ENCODE peak calls at places on chromosomes 12 and 14, in four cellular contexts. F is body of pancreas, V is brain microvascular endothelial cell, M is fibroblast of mammary gland. J is an unnamed sample.

GRCh38 chr12:124995200-124995961 is 1.9 kb downstream of the BRI3BP start:
- DNase-seq in V (no peak), M (no peak), F (no peak), J (no peak)

GRCh38 chr14:100193417-100194357 is 34.2 kb upstream of the DEGS2 start:
- DNase-seq in V (no peak), F (peak), M (no peak), J (no peak)

GRCh38 chr12:113251404-113252070 is 30.3 kb downstream of the TPCN1 start:
- DNase-seq in V (no peak), F (no peak), M (no peak), J (no peak)

GRCh38 chr14:64506751-64507150 is 2.2 kb downstream of the ZBTB1 start:
- DNase-seq in M (no peak), V (no peak), F (no peak), J (no peak)

GRCh38 chr14:91284146-91284790 is 39.8 kb upstream of the GPR68 start:
- DNase-seq in V (peak), M (peak), F (no peak), J (peak)

GRCh38 chr12:91327889-91328288 is 145.3 kb upstream of the DCN start:
- DNase-seq in V (no peak), F (no peak), M (peak), J (peak)

GRCh38 chr12:99558113-99558512 is 89.4 kb upstream of the GARIN6 start:
- DNase-seq in M (no peak), V (no peak), F (no peak), J (no peak)

GRCh38 chr14:96394047-96394815 is 2.3 kb downstream of the AK7 start:
- DNase-seq in V (no peak), F (no peak), M (no peak), J (no peak)

GRCh38 chr12:100365411-100365810 is 8.5 kb downstream of the SLC17A8 start:
- DNase-seq in V (no peak), F (no peak), M (no peak), J (no peak)

GRCh38 chr12:91317324-91317723 is 134.7 kb upstream of the DCN start:
- DNase-seq in V (no peak), F (no peak), M (no peak), J (no peak)

GRCh38 chr14:93544212-93544611 is 113.5 kb downstream of the UNC79 start:
- DNase-seq in V (no peak), M (no peak), F (no peak), J (no peak)

GRCh38 chr12:113214938-113215400 is 6.3 kb upstream of the TPCN1 start:
- DNase-seq in V (peak), M (peak), F (peak), J (peak)

GRCh38 chr12:80936642-80937390 is 918 bp downstream of the LIN7A start:
- DNase-seq in M (peak), V (peak), F (peak), J (peak)

GRCh38 chr14:73457935-73458218 is 469 bp downstream of the NUMB start:
- DNase-seq in V (no peak), M (no peak), F (peak), J (peak)

GRCh38 chr12:34399631-34400422 is 377.5 kb downstream of the ALG10 start:
- DNase-seq in F (peak), M (no peak), V (no peak), J (no peak)

GRCh38 chr14:90450667-90451066 is 53.8 kb downstream of the CALM1 start:
- DNase-seq in F (no peak), M (no peak), V (no peak), J (no peak)

GRCh38 chr12:39402922-39403321 is 40.0 kb downstream of the KIF21A start:
- DNase-seq in F (no peak), M (peak), V (no peak), J (peak)

GRCh38 chr12:126362490-126362889 is 1297.3 kb downstream of the AACS start:
- DNase-seq in M (no peak), V (no peak), F (no peak), J (no peak)

GRCh38 chr14:54637270-54637669 is 70.3 kb downstream of the SAMD4A start:
- DNase-seq in F (peak), V (no peak), M (no peak), J (no peak)

GRCh38 chr12:80445083-80445482 is 1.0 kb downstream of the PTPRQ start:
- DNase-seq in V (no peak), F (no peak), M (no peak), J (peak)

GRCh38 chr12:43636706-43637105 is 84.7 kb upstream of the ADAMTS20 start:
- DNase-seq in F (no peak), V (no peak), M (no peak), J (no peak)

GRCh38 chr14:100376751-100377171 is 53.6 kb downstream of the SLC25A47 start:
- DNase-seq in V (no peak), F (no peak), M (peak), J (peak)

GRCh38 chr14:105069887-105070759 is 4.9 kb upstream of the GPR132 start:
- DNase-seq in M (peak), F (no peak), V (no peak), J (no peak)

GRCh38 chr12:117344716-117345115 is 16.7 kb downstream of the NOS1 start:
- DNase-seq in F (no peak), V (no peak), M (no peak), J (no peak)

GRCh38 chr14:101066826-101067508 is 163.4 kb upstream of the RTL1 start:
- DNase-seq in F (no peak), V (no peak), M (no peak), J (no peak)

GRCh38 chr14:54108481-54109471 is 152.2 kb upstream of the BMP4 start:
- DNase-seq in M (peak), V (peak), F (no peak), J (peak)

GRCh38 chr12:4440187-4440941 is 5.3 kb downstream of the FGF6 start:
- DNase-seq in V (no peak), F (no peak), M (no peak), J (no peak)

GRCh38 chr14:104978774-104979691 is 859 bp upstream of the AHNAK2 start:
- DNase-seq in F (no peak), M (no peak), V (no peak), J (no peak)

GRCh38 chr12:70652451-70652850 is 15.2 kb upstream of the PTPRB start:
- DNase-seq in F (no peak), V (no peak), M (no peak), J (no peak)

GRCh38 chr14:23654231-23654630 is 18.1 kb downstream of the DHRS2 start:
- DNase-seq in V (no peak), F (no peak), M (no peak), J (no peak)

GRCh38 chr12:14664434-14665023 is 31.9 kb downstream of the GUCY2C start:
- DNase-seq in F (peak), V (peak), M (peak), J (peak)

GRCh38 chr14:103361868-103362267 is 23.3 kb upstream of the MARK3 start:
- DNase-seq in F (no peak), M (peak), V (peak), J (peak)

GRCh38 chr14:95336192-95336760 is 16.6 kb upstream of the CLMN start:
- DNase-seq in M (no peak), F (no peak), V (no peak), J (no peak)

GRCh38 chr12:108930756-108931155 is 50.9 kb downstream of the DAO start:
- DNase-seq in V (no peak), F (no peak), M (no peak), J (no peak)

GRCh38 chr12:132465269-132466190 is 24.4 kb upstream of the FBRSL1 start:
- DNase-seq in V (no peak), M (no peak), F (no peak), J (no peak)

GRCh38 chr14:23442721-23443356 is 7.4 kb upstream of the MYH7 start:
- DNase-seq in F (no peak), V (no peak), M (no peak), J (no peak)

GRCh38 chr12:68276400-68276930 is 23.1 kb upstream of the IL22 start:
- DNase-seq in V (no peak), M (no peak), F (no peak), J (no peak)
- TF ChIP-seq CTCF in V (no peak), M (no peak), F (no peak), J (no peak)

DNA sequence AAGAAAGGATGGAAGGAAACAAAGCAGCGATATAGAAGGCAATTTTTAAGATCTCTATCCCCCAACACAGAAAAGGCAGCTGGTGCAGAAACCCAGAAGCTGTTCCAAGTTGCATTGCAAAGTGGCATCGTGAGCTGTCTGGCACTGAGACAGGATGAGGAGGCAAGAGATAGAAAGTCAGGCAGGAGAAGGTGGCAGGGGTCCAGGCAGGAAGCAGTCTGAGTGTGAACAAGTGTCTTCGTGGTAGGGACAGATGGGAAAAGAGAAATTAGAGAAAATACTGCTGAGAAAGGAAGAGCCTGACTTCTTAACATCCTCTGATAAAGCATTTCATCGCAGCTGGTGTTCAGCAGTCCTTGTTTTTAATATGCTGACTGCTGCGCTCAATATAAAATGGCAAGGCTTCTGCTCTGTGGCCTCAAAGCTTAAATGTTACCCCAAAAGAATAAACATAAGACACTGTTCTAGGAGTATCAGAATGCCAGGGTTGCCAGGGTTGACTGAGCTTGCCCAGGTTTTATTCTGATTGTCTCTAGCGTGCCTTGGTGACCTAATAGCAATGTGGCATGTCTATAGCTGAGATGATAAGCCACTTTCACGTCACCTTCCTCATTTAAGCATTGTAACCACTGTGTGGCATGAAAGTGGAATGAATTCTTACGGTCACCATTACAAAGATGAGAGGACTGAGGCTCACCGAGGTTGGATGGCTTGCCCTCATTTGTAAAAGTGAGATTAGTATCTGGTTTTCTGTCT is 397.6 kb downstream of the NUAK1 start:
- DNase-seq in V (no peak), F (no peak), M (peak), J (peak)
- H3K4me3 ChIP-seq in V (no peak), F (no peak), M (no peak), J (no peak)

DNA sequence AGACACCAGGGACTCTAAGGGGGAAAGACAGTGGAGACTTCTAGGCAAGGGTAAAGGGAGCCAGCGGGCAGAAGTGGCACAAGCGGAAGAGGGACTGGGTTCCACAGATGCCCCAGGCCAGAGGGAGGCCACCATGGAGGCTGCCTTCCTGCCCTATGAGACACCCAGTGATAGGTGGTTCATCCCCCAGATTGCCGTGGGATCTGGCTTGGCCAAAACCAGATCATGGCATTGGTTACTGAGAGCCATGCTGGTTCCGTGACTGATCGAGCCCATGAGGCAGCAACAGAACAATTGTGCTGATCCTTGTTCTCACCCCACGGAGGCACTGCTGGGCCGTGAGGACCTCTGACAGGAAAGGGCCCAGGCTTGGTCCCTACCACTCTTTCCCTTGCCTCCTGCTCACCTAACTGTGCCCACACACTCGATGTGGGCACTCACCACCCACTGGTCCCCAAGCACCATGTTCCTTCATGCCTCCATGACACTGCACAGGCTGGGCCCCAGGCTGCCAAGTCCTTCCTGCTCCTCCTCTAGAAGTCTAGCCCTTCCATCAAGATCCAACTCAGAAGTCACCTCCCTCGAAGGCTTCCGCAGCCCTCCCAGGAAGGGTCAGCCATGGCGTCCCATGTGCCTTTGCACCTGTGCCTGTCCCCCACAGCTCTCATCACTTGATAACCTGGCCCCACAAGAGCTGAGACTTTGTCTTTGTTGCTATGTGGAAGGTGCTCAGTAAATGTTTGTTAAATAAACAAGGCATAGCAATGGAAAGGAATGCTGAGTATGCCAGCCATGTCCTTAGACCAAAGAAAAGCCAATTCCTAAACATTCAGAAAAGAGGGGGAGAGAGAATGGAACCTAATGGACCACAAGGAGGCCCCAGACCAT is 7.3 kb downstream of the KRT79 start:
- DNase-seq in F (no peak), M (no peak), V (no peak), J (no peak)
- TF ChIP-seq CTCF in F (no peak), M (no peak), V (no peak), J (no peak)

DNA sequence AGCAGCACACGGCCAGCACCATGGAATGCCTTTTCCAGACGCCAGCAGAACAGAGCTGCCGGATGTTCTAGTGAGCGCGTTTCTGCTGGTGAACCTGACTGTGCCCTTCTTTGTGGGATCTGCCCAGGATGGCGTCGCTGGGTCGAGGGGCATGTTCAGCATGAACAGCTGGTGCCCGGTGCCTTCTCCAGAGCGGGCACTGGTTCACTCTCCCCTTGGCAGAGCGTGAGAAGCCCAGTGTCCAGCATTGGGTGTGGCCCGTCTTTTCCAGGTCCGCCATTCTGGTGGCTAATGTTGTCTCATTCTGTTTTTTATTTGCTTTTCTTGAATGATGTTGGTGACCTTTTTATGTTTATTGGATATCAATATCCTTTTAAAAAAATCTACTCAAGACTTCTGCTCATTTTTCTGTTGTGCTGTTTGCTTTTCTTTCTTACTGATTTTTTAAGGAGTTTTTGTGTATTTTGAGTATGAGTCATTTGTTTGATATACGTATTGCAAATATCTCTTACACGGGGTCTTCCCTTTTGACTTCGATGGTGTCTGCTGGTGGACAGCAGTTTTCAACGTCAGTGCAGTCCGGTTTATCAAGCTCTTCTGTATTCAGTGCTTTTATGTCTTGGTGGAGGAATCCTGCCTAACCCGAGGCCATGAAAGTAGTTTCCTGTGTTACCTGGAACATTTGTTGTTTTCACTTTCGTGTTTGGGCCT is 74.3 kb downstream of the ADGRD1 start:
- DNase-seq in M (no peak), V (no peak), F (no peak), J (no peak)
- H3K4me3 ChIP-seq in M (no peak), V (no peak), F (no peak), J (no peak)

GRCh38 chr14:40417777-40418401 is 985.7 kb upstream of the FBXO33 start:
- DNase-seq in M (peak), F (peak), V (no peak), J (peak)
- TF ChIP-seq CTCF in M (peak), F (no peak), V (no peak), J (peak)

GRCh38 chr12:111396726-111397445 is 8.8 kb upstream of the SH2B3 start:
- DNase-seq in V (no peak), M (peak), F (peak), J (peak)
- H3K4me3 ChIP-seq in V (peak), M (peak), F (no peak), J (no peak)

GRCh38 chr14:50053935-50054334 is 62.4 kb downstream of the VCPKMT start:
- DNase-seq in M (no peak), F (no peak), V (no peak), J (no peak)
- TF ChIP-seq CTCF in M (no peak), F (no peak), V (no peak), J (no peak)

DNA sequence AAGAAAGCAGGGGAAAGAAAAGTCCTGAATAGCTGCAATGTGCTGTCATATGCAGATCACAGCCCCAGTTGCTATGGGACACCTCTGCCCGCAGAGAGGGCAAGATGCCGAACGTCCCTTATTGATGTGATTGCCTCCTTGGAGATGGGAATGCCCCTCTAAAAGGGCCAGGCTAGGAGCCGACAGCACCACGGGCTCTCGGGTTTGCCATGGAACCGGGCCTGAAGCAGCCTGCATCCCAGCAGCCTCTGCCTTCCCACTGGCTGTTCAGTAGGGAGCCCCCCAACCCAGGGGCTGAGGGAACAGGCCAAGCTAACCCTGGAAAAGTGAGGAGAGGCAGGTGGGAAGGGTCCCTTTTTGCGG is 223.3 kb downstream of the ZFP36L1 start:
- DNase-seq in F (peak), V (no peak), M (no peak), J (no peak)
- H3K4me3 ChIP-seq in F (no peak), V (no peak), M (no peak), J (no peak)

DNA sequence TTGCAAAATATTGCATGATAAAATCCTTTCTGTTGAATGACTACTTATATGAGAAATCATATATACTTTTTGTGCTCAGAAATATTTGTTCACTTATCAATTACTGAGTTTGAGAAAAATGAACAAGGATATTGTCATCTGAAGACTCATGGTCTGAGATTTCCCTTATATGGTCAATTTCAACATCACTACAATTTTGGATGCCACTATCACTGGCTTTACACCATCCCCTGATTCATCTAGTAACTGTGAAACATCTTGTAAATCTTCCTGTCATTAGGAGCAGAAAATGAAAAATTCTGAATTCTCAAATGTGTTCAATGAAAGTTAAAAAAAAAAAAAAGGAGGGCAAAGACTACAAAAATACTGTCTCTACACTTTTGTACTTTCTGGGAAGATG is 21.8 kb upstream of the GXYLT1 start:
- DNase-seq in F (no peak), M (peak), V (no peak), J (peak)
- TF ChIP-seq CTCF in F (no peak), M (no peak), V (no peak), J (no peak)

J was measured in cardiac fibroblast.